ENCODE peak calls at places on chromosomes 16 and 17, in six cellular contexts. G is HCT116, K is K562, J is SK-N-SH, R is GM12878, N is HepG2. X is an unnamed sample.
A peak's percentile ranks its signal among the peaks of the same experiment; 100 is the strongest.

GRCh38 chr17:59694344-59694743 is 12.9 kb downstream of the PTRH2 start:
- DNase-seq in G (no peak), K (no peak), R (no peak), N (no peak), J (no peak), X (no peak)

GRCh38 chr16:90046971-90047713 is 27.9 kb upstream of the DBNDD1 start:
- DNase-seq in K (peak; percentile 87), N (peak; percentile 45), G (no peak), J (no peak), R (no peak), X (peak; percentile 60)

GRCh38 chr16:27080870-27081269 is 14.1 kb downstream of the C16orf82 start:
- DNase-seq in G (peak; percentile 29), K (peak; percentile 28), R (no peak), N (peak; percentile 43), J (peak; percentile 25), X (peak; percentile 23)

GRCh38 chr17:35161281-35161761 is 13.7 kb downstream of the UNC45B start:
- DNase-seq in R (no peak), N (no peak), K (no peak), J (no peak), G (no peak), X (no peak)

GRCh38 chr17:47665655-47666054 is 15.9 kb downstream of the KPNB1 start:
- DNase-seq in K (no peak), J (no peak), N (no peak), R (no peak), G (no peak), X (no peak)

GRCh38 chr17:7912927-7913524 is 3.1 kb downstream of the RNF227 start:
- DNase-seq in G (peak; percentile 81), N (peak; percentile 77), K (peak; percentile 84), R (peak; percentile 43), J (peak; percentile 76), X (peak; percentile 26)

GRCh38 chr16:75555213-75555706 is 792 bp downstream of the TMEM231 start:
- DNase-seq in K (peak; percentile 95), R (no peak), J (peak; percentile 90), N (peak; percentile 89), G (peak; percentile 86), X (no peak)

GRCh38 chr17:67469208-67469980 is 92.3 kb downstream of the PITPNC1 start:
- DNase-seq in J (peak; percentile 84), G (no peak), R (no peak), N (peak; percentile 36), K (no peak), X (no peak)

GRCh38 chr16:54277845-54278703 is 8.5 kb downstream of the IRX3 start:
- DNase-seq in G (no peak), K (no peak), J (peak; percentile 60), R (no peak), N (no peak), X (no peak)

GRCh38 chr16:67456383-67457140 is 24.4 kb downstream of the ATP6V0D1 start:
- DNase-seq in K (no peak), N (no peak), J (peak; percentile 51), R (no peak), G (no peak), X (peak; percentile 56)

GRCh38 chr16:29700253-29700987 is 21.4 kb downstream of the QPRT start:
- DNase-seq in G (peak; percentile 84), K (peak; percentile 91), R (no peak), J (peak; percentile 88), N (peak; percentile 71), X (peak; percentile 92)

GRCh38 chr16:88308441-88309173 is 74.2 kb upstream of the ZNF469 start:
- DNase-seq in G (no peak), N (no peak), K (no peak), R (no peak), J (no peak), X (no peak)

GRCh38 chr17:64385187-64386083 is 5.2 kb downstream of the PECAM1 start:
- DNase-seq in J (no peak), N (peak; percentile 96), R (peak; percentile 66), K (peak; percentile 85), G (peak; percentile 46), X (no peak)

GRCh38 chr16:15866451-15866850 is 9.6 kb upstream of the MYH11 start:
- DNase-seq in N (no peak), J (no peak), R (no peak), K (no peak), G (no peak), X (no peak)

GRCh38 chr16:15636392-15636873 is 6.5 kb downstream of the MARF1 start:
- DNase-seq in G (no peak), R (no peak), K (no peak), J (no peak), N (no peak), X (no peak)

GRCh38 chr17:81432873-81433451 is 37.7 kb downstream of the BAHCC1 start:
- DNase-seq in J (no peak), K (no peak), N (no peak), G (no peak), R (no peak), X (no peak)

GRCh38 chr17:43540821-43541674 is 5.1 kb downstream of the ETV4 start:
- DNase-seq in R (no peak), N (no peak), J (no peak), K (no peak), G (no peak), X (no peak)

DNA sequence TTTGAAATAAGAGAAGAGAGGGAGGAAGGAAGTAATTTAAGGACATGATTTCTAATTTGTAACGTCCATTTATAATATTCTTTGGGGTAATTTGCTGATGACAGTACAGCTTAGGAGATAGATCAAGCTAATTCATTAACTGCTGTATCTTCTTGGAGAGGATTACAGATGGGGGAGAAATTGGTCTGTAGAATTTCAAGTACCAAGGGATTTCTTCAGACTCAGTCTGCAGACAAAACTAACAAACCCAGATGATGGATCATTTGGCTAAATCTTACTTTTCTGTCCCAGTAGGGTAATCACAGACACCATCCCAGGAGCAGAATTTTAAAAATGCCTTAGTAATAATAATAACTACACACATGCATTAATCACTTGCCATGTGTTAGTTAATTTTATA is 711.8 kb downstream of the KCNJ2 start:
- DNase-seq in J (no peak), K (no peak), R (no peak), N (no peak), G (no peak), X (no peak)
- TF ChIP-seq JUND in J (no peak), K (no peak), R (no peak), N (no peak), G (no peak), X (no peak)

DNA sequence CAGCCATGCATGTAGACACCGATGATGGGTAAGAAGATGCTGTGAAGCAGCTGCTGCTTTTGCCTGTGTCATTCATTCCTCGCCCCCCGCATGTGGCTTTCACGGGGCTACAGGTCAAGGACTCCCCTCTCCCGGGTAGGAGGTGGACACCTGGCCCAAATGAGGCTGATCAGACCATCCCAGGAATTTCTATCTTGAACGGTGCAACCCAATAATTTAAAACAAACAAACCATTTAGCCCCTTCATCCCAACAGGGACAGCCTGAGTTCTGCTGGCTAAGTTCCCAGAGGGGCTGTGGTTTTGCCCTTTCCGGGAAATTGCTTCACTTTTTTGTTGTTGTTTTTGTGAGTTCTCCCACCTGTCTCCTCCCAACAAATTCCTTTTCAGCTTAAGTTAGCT is 137.7 kb upstream of the CDH5 start:
- DNase-seq in J (no peak), R (no peak), G (no peak), K (no peak), N (no peak), X (no peak)
- TF ChIP-seq JUND in J (no peak), R (no peak), G (no peak), K (no peak), N (no peak), X (no peak)

GRCh38 chr17:6092182-6092922 is 22.2 kb downstream of the WSCD1 start:
- DNase-seq in N (no peak), R (no peak), J (no peak), K (no peak), G (no peak), X (no peak)
- TF ChIP-seq JUND in N (no peak), R (no peak), J (no peak), K (no peak), G (no peak), X (no peak)

GRCh38 chr16:80346160-80346632 is 194.6 kb upstream of the DYNLRB2 start:
- DNase-seq in J (no peak), K (no peak), G (no peak), N (no peak), R (peak; percentile 60), X (no peak)

GRCh38 chr16:80347002-80347401 is 193.8 kb upstream of the DYNLRB2 start:
- DNase-seq in R (no peak), K (no peak), J (no peak), N (no peak), G (no peak), X (no peak)

GRCh38 chr16:80344570-80344969 is 196.2 kb upstream of the DYNLRB2 start:
- DNase-seq in R (no peak), N (no peak), J (no peak), K (no peak), G (no peak), X (no peak)

GRCh38 chr16:80350066-80350465 is 190.7 kb upstream of the DYNLRB2 start:
- DNase-seq in G (no peak), J (no peak), R (no peak), K (no peak), N (no peak), X (no peak)

DNA sequence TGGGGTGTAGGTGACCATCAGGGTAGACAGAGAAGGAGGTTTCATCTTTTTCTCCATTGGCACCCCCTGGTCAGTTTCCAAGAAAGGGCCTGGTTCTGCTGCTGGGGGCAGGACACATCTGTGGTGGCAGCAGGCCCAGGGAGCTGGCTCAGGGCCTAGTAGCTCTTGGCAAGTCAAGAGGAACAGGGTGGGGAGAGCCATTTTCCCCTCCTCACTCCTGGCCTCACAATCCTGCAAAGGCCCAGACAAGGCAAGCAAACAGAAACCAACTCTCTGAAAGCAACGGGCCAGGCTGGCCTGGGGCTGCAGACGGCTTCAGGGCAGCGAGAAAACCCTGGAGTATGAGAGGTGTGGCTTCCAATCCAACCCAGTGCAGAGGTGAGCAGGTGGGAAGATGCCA is 192.9 kb upstream of the DYNLRB2 start:
- DNase-seq in K (no peak), R (no peak), G (no peak), N (no peak), J (no peak), X (no peak)
- TF ChIP-seq JUND in K (no peak), R (no peak), G (no peak), N (no peak), J (no peak), X (no peak)

GRCh38 chr17:258045-258734 is 76.7 kb upstream of the DOC2B start:
- DNase-seq in K (no peak), R (no peak), G (no peak), J (no peak), N (no peak), X (no peak)
- TF ChIP-seq JUND in K (no peak), R (no peak), G (no peak), J (no peak), N (no peak), X (no peak)

GRCh38 chr16:11497329-11497805 is 89.4 kb downstream of the LITAF start:
- DNase-seq in K (no peak), J (peak; percentile 93), N (peak; percentile 66), G (peak; percentile 85), R (peak; percentile 37), X (peak; percentile 75)
- TF ChIP-seq JUND in K (no peak), J (no peak), N (no peak), G (peak; percentile 83), R (no peak), X (no peak)

X was measured in T47D.